ENCODE peak calls at places on chromosomes 6 and 20, in four cellular contexts. D, L, W and C are unnamed samples.
A peak's percentile ranks its signal among the peaks of the same experiment; 100 is the strongest.

GRCh38 chr20:4444404-4444803 is 277.3 kb upstream of the PRND start:
- DNase-seq in L (no peak), D (no peak), W (no peak), C (no peak)

GRCh38 chr6:1636971-1637871 is 27.5 kb downstream of the FOXC1 start:
- DNase-seq in W (no peak), L (no peak), D (no peak), C (no peak)

GRCh38 chr6:75481394-75481793 is 12.2 kb downstream of the FILIP1 start:
- DNase-seq in W (no peak), D (no peak), L (no peak), C (no peak)

GRCh38 chr20:14889503-14890125 is 552.2 kb upstream of the FLRT3 start:
- DNase-seq in W (no peak), D (no peak), L (no peak), C (no peak)

GRCh38 chr20:31602779-31603441 is 2.2 kb upstream of the ID1 start:
- DNase-seq in W (no peak), D (no peak), L (no peak), C (no peak)

GRCh38 chr6:8131265-8131897 is 29.0 kb upstream of the EEF1E1 start:
- DNase-seq in D (peak; percentile 56), L (peak; percentile 72), W (no peak), C (peak; percentile 29)

GRCh38 chr6:128605961-128606360 is 85.6 kb upstream of the PTPRK start:
- DNase-seq in L (no peak), W (no peak), D (no peak), C (no peak)

GRCh38 chr6:97059473-97059872 is 134.9 kb downstream of the KLHL32 start:
- DNase-seq in D (no peak), L (no peak), W (no peak), C (no peak)

GRCh38 chr20:9928281-9928737 is 89.4 kb upstream of the PAK5 start:
- DNase-seq in L (no peak), W (no peak), D (no peak), C (no peak)

GRCh38 chr20:50186151-50186885 is 4.3 kb upstream of the CEBPB start:
- DNase-seq in D (peak; percentile 98), W (peak; percentile 96), L (peak; percentile 99), C (peak; percentile 90)

GRCh38 chr20:29410805-29411457 is 1846.5 kb upstream of the DEFB115 start:
- DNase-seq in D (no peak), L (no peak), W (no peak), C (no peak)

GRCh38 chr6:31476515-31477139 is 21.3 kb upstream of the MICB start:
- DNase-seq in L (no peak), W (no peak), D (no peak), C (no peak)
- TF ChIP-seq CTCF in L (no peak), W (no peak), D (no peak), C (no peak)

GRCh38 chr20:47306755-47307370 is 49.6 kb downstream of the ZMYND8 start:
- DNase-seq in L (no peak), D (no peak), W (no peak), C (no peak)

GRCh38 chr20:47306095-47306494 is 50.4 kb downstream of the ZMYND8 start:
- DNase-seq in D (no peak), W (no peak), L (no peak), C (no peak)

GRCh38 chr20:47303736-47304135 is 52.8 kb downstream of the ZMYND8 start:
- DNase-seq in D (no peak), W (no peak), L (no peak), C (no peak)

GRCh38 chr20:47305667-47306066 is 50.8 kb downstream of the ZMYND8 start:
- DNase-seq in L (no peak), W (no peak), D (no peak), C (no peak)

GRCh38 chr20:47304287-47304686 is 52.2 kb downstream of the ZMYND8 start:
- DNase-seq in W (no peak), D (no peak), L (no peak), C (no peak)
- TF ChIP-seq CTCF in W (no peak), D (no peak), L (peak; percentile 27), C (peak; percentile 32)

DNA sequence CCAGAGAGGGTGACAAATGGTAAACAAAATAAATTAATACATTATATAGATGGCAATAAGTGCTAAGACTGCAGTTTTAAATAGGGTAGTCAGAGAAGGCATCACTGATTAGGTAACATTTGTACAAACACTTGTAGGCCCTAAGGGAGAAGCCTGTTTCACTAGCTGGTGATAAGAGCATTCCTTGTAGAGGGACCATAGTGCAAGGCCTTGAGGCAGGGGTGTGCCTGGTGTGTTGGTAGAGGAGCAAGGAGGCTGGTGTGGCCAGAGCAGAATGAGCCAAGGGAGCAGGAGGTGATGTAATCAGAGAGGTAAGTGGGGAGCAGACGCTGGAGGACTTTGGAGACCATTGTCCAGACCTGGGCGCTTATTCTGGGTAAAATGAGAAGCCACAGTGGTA is 70.7 kb downstream of the ANKRD6 start:
- DNase-seq in L (no peak), D (no peak), W (no peak), C (no peak)
- TF ChIP-seq CTCF in L (no peak), D (no peak), W (no peak), C (no peak)

GRCh38 chr6:10794239-10794638 is 44.1 kb downstream of the MAK start:
- DNase-seq in L (no peak), D (no peak), W (no peak), C (no peak)
- TF ChIP-seq CTCF in L (no peak), D (no peak), W (no peak), C (no peak)